ENCODE peak calls at places on chromosomes 7 and 10, in five cellular contexts. X is HTR-8/SVneo, U is Caki2, B is head of caudate nucleus, D is MCF 10A. G is an unnamed sample.

GRCh38 chr10:30481603-30482002 is 47.6 kb downstream of the MAP3K8 start:
- DNase-seq in B (no peak), X (no peak), D (no peak), U (no peak), G (no peak)

GRCh38 chr7:149729586-149729982 is 43.8 kb downstream of the ZNF467 start:
- DNase-seq in U (no peak), B (no peak), X (no peak), D (no peak), G (no peak)

GRCh38 chr7:12674861-12675260 is 12.6 kb upstream of the ARL4A start:
- DNase-seq in X (no peak), D (peak; percentile 71), U (peak; percentile 34), B (no peak), G (no peak)

GRCh38 chr7:86301301-86301700 is 342.4 kb upstream of the GRM3 start:
- DNase-seq in D (no peak), X (no peak), B (no peak), U (no peak), G (no peak)

GRCh38 chr7:151379534-151380198 is 30.2 kb downstream of the WDR86 start:
- DNase-seq in U (no peak), X (no peak), B (no peak), D (no peak), G (no peak)

GRCh38 chr7:82625377-82625776 is 181.8 kb upstream of the CACNA2D1 start:
- DNase-seq in X (no peak), B (no peak), U (no peak), D (no peak), G (no peak)

GRCh38 chr7:80500325-80500724 is 11.5 kb downstream of the GNAT3 start:
- DNase-seq in B (no peak), X (no peak), D (no peak), U (no peak), G (no peak)

GRCh38 chr10:132376394-132376851 is 20.6 kb upstream of the PWWP2B start:
- DNase-seq in X (no peak), B (no peak), U (no peak), D (no peak), G (no peak)

GRCh38 chr7:3892167-3892566 is 591.1 kb downstream of the SDK1 start:
- DNase-seq in B (no peak), D (no peak), U (no peak), X (no peak), G (no peak)

GRCh38 chr7:96526492-96526891 is 183.2 kb downstream of the SEM1 start:
- DNase-seq in B (peak; percentile 18), U (no peak), X (no peak), D (no peak), G (no peak)

GRCh38 chr10:44517635-44518034 is 132.7 kb upstream of the CXCL12 start:
- DNase-seq in X (no peak), B (no peak), U (no peak), D (peak; percentile 15), G (no peak)

GRCh38 chr7:140673063-140673769 is 471 bp downstream of the ADCK2 start:
- DNase-seq in B (peak; percentile 64), U (peak; percentile 64), X (no peak), D (peak; percentile 56), G (no peak)

GRCh38 chr10:24722676-24723385 is 856 bp downstream of the ARHGAP21 start:
- DNase-seq in D (peak; percentile 49), B (peak; percentile 55), X (peak; percentile 41), U (peak; percentile 74), G (no peak)

GRCh38 chr10:118564652-118565051 is 30.8 kb downstream of the PRLHR start:
- DNase-seq in D (peak; percentile 44), X (peak; percentile 17), U (no peak), B (peak; percentile 18), G (no peak)

GRCh38 chr10:28743576-28743975 is 66.3 kb downstream of the BAMBI start:
- DNase-seq in U (no peak), B (no peak), X (no peak), D (no peak), G (no peak)

GRCh38 chr7:123024989-123025758 is 29.7 kb upstream of the TAS2R16 start:
- DNase-seq in D (peak; percentile 83), B (no peak), U (peak; percentile 0), X (no peak), G (no peak)

GRCh38 chr7:43511769-43512515 is 71.0 kb upstream of the STK17A start:
- DNase-seq in D (no peak), X (no peak), B (no peak), U (no peak), G (no peak)

GRCh38 chr7:158611541-158611940 is 23.9 kb upstream of the PTPRN2 start:
- DNase-seq in X (no peak), U (no peak), B (peak; percentile 24), D (no peak), G (no peak)

GRCh38 chr7:29413511-29414178 is 150.0 kb upstream of the PRR15 start:
- DNase-seq in X (no peak), B (no peak), U (no peak), D (peak; percentile 62), G (no peak)

GRCh38 chr10:72573079-72573478 is 52.8 kb downstream of the MICU1 start:
- DNase-seq in B (no peak), D (no peak), U (no peak), X (no peak), G (no peak)

GRCh38 chr10:10792681-10793080 is 225.0 kb upstream of the CELF2 start:
- DNase-seq in U (peak; percentile 56), D (peak; percentile 70), X (peak; percentile 19), B (no peak), G (peak; percentile 75)

GRCh38 chr10:35006836-35007235 is 83.3 kb downstream of the CUL2 start:
- DNase-seq in X (no peak), D (peak; percentile 36), U (no peak), B (no peak), G (no peak)

GRCh38 chr7:56175086-56175760 is 59.0 kb upstream of the NUPR2 start:
- DNase-seq in D (no peak), X (no peak), U (no peak), B (peak; percentile 10), G (no peak)

GRCh38 chr7:112422842-112423496 is 27.3 kb upstream of the IFRD1 start:
- DNase-seq in B (peak; percentile 51), U (peak; percentile 67), X (peak; percentile 68), D (peak; percentile 97), G (peak; percentile 79)

GRCh38 chr7:12031638-12032037 is 179.5 kb upstream of the TMEM106B start:
- DNase-seq in D (peak; percentile 48), B (no peak), U (peak; percentile 32), X (peak; percentile 23), G (peak; percentile 53)

GRCh38 chr10:3482200-3482993 is 302.6 kb downstream of the KLF6 start:
- DNase-seq in D (peak; percentile 96), U (peak; percentile 99), X (peak; percentile 85), B (no peak), G (peak; percentile 86)

GRCh38 chr7:82362129-82362528 is 81.4 kb downstream of the CACNA2D1 start:
- DNase-seq in U (no peak), D (no peak), X (no peak), B (no peak), G (no peak)

GRCh38 chr7:141584935-141585334 is 33.7 kb downstream of the AGK start:
- DNase-seq in U (no peak), D (no peak), X (no peak), B (no peak), G (no peak)

GRCh38 chr7:8442295-8442813 is 8.9 kb downstream of the NXPH1 start:
- DNase-seq in D (no peak), B (no peak), X (no peak), U (no peak), G (no peak)

GRCh38 chr7:28144266-28144665 is 36.3 kb downstream of the JAZF1 start:
- DNase-seq in U (no peak), D (no peak), X (no peak), B (peak; percentile 51), G (no peak)

G was measured in HFF-Myc.